ENCODE peak calls at places on chromosomes 11 and 22, in four cellular contexts. H is naive B cell, D is astrocyte, B is NCI-H2029 treated with DMSO at 0.1 percent for 48 hours. O is an unnamed sample.

GRCh38 chr11:117328414-117329010 is 858 bp downstream of the CEP164 start:
- DNase-seq in H (no peak), D (peak), B (peak), O (no peak)

GRCh38 chr11:12233602-12233925 is 123.2 kb downstream of the MICAL2 start:
- DNase-seq in H (no peak), D (no peak), B (no peak), O (no peak)

GRCh38 chr22:49763696-49764095 is 64.0 kb downstream of the BRD1 start:
- DNase-seq in H (no peak), D (no peak), B (no peak), O (no peak)

GRCh38 chr11:58530236-58530635 is 22.3 kb upstream of the OR5B21 start:
- DNase-seq in H (no peak), D (no peak), B (no peak), O (no peak)

GRCh38 chr11:33272338-33273107 is 15.3 kb downstream of the HIPK3 start:
- DNase-seq in H (no peak), D (no peak), B (no peak), O (no peak)

GRCh38 chr22:39815882-39816395 is 77.6 kb downstream of the ENTHD1 start:
- DNase-seq in H (no peak), D (no peak), B (no peak), O (no peak)

GRCh38 chr22:48061726-48062125 is 1299.3 kb downstream of the TBC1D22A start:
- DNase-seq in H (no peak), D (no peak), B (no peak), O (no peak)

GRCh38 chr11:112694813-112695212 is 266.4 kb upstream of the NCAM1 start:
- DNase-seq in H (no peak), D (no peak), B (peak), O (no peak)

GRCh38 chr11:119108151-119108856 is 1.2 kb downstream of the C2CD2L start:
- DNase-seq in H (no peak), D (no peak), B (no peak), O (no peak)

GRCh38 chr11:73596547-73596946 is 1.4 kb downstream of the FAM168A start:
- DNase-seq in H (no peak), D (no peak), B (no peak), O (no peak)

GRCh38 chr11:108933630-108934029 is 268.8 kb downstream of the DDX10 start:
- DNase-seq in H (no peak), D (peak), B (no peak), O (no peak)

GRCh38 chr22:41684194-41684593 is 4.5 kb downstream of the SNU13 start:
- DNase-seq in H (no peak), D (no peak), B (no peak), O (no peak)

GRCh38 chr22:20146777-20147176 is 4.1 kb downstream of the CCDC188 start:
- DNase-seq in H (no peak), D (no peak), B (no peak), O (no peak)

GRCh38 chr11:57283231-57283990 is 41.3 kb downstream of the TNKS1BP1 start:
- DNase-seq in H (no peak), D (no peak), B (no peak), O (no peak)

GRCh38 chr11:133937015-133937414 is 19.8 kb downstream of the IGSF9B start:
- DNase-seq in H (no peak), D (no peak), B (no peak), O (no peak)

GRCh38 chr11:121250843-121251242 is 41.7 kb upstream of the SC5D start:
- DNase-seq in H (no peak), D (peak), B (no peak), O (no peak)

GRCh38 chr11:8267280-8267679 is 3.6 kb upstream of the LMO1 start:
- DNase-seq in H (no peak), D (no peak), B (no peak), O (no peak)

GRCh38 chr11:57214494-57214893 is 22.6 kb downstream of the APLNR start:
- DNase-seq in H (no peak), D (peak), B (no peak), O (no peak)

GRCh38 chr22:49975543-49976389 is 15.2 kb downstream of the PIM3 start:
- DNase-seq in H (no peak), D (peak), B (no peak), O (no peak)

GRCh38 chr11:35618497-35619029 is 303 bp downstream of the FJX1 start:
- DNase-seq in H (peak), D (peak), B (no peak), O (no peak)

GRCh38 chr11:69637956-69638871 is 2.7 kb upstream of the CCND1 start:
- DNase-seq in H (no peak), D (peak), B (no peak), O (no peak)

GRCh38 chr11:96014234-96014633 is 90.3 kb upstream of the MTMR2 start:
- DNase-seq in H (no peak), D (peak), B (no peak), O (no peak)

GRCh38 chr11:69290791-69291190 is 3.2 kb upstream of the MYEOV start:
- DNase-seq in H (no peak), D (no peak), B (no peak), O (no peak)

GRCh38 chr22:37288521-37288920 is 6.2 kb downstream of the CYTH4 start:
- DNase-seq in H (no peak), D (no peak), B (no peak), O (no peak)

GRCh38 chr22:46964773-46965550 is 202.5 kb downstream of the TBC1D22A start:
- DNase-seq in H (no peak), D (no peak), B (no peak), O (no peak)

GRCh38 chr11:18650859-18651557 is 16.9 kb upstream of the SPTY2D1 start:
- DNase-seq in H (no peak), D (no peak), B (no peak), O (no peak)

GRCh38 chr22:47564158-47564450 is 801.7 kb downstream of the TBC1D22A start:
- DNase-seq in H (no peak), D (no peak), B (no peak), O (no peak)

GRCh38 chr22:47586038-47586437 is 823.6 kb downstream of the TBC1D22A start:
- DNase-seq in H (no peak), D (no peak), B (peak), O (no peak)